ENCODE peak calls at places on chromosomes 1 and 21, in five cellular contexts. One of them, this sample, is unnamed.

GRCh38 chr1:200453544-200453905 is 43.7 kb upstream of the ZNF281 start:
- DNase-seq in HFF-Myc: no peak
- DNase-seq in transverse colon: no peak
- DNase-seq in A549: no peak
- DNase-seq in IMR-90: no peak
- DNase-seq in this sample: no peak

GRCh38 chr1:200856716-200857352 is 15.9 kb upstream of the GPR25 start:
- DNase-seq in HFF-Myc: no peak
- DNase-seq in transverse colon: no peak
- DNase-seq in A549: no peak
- DNase-seq in IMR-90: peak; percentile 66
- DNase-seq in this sample: no peak

GRCh38 chr1:203268901-203269653 is 36.2 kb upstream of the BTG2 start:
- DNase-seq in HFF-Myc: no peak
- DNase-seq in transverse colon: no peak
- DNase-seq in A549: peak; percentile 84
- DNase-seq in IMR-90: peak; percentile 77
- DNase-seq in this sample: no peak

GRCh38 chr1:48864913-48865312 is 88.2 kb upstream of the BEND5 start:
- DNase-seq in HFF-Myc: no peak
- DNase-seq in transverse colon: no peak
- DNase-seq in A549: no peak
- DNase-seq in IMR-90: no peak
- DNase-seq in this sample: no peak

GRCh38 chr1:8702121-8702520 is 115.3 kb downstream of the RERE start:
- DNase-seq in HFF-Myc: no peak
- DNase-seq in transverse colon: peak; percentile 57
- DNase-seq in A549: peak; percentile 58
- DNase-seq in IMR-90: no peak
- DNase-seq in this sample: no peak

GRCh38 chr1:17870679-17871078 is 115.5 kb downstream of the ACTL8 start:
- DNase-seq in HFF-Myc: no peak
- DNase-seq in transverse colon: no peak
- DNase-seq in A549: no peak
- DNase-seq in IMR-90: no peak
- DNase-seq in this sample: no peak

GRCh38 chr1:75310067-75310466 is 175.9 kb downstream of the LHX8 start:
- DNase-seq in HFF-Myc: no peak
- DNase-seq in transverse colon: no peak
- DNase-seq in A549: no peak
- DNase-seq in IMR-90: no peak
- DNase-seq in this sample: no peak

GRCh38 chr1:200180821-200181220 is 153.3 kb downstream of the NR5A2 start:
- DNase-seq in HFF-Myc: peak; percentile 39
- DNase-seq in transverse colon: no peak
- DNase-seq in A549: peak; percentile 78
- DNase-seq in IMR-90: peak; percentile 59
- DNase-seq in this sample: no peak

GRCh38 chr1:178174539-178174938 is 80.6 kb downstream of the RASAL2 start:
- DNase-seq in HFF-Myc: no peak
- DNase-seq in transverse colon: no peak
- DNase-seq in A549: no peak
- DNase-seq in IMR-90: no peak
- DNase-seq in this sample: no peak

GRCh38 chr1:15173863-15174614 is 20.5 kb downstream of the TMEM51 start:
- DNase-seq in HFF-Myc: no peak
- DNase-seq in transverse colon: peak; percentile 62
- DNase-seq in A549: no peak
- DNase-seq in IMR-90: no peak
- DNase-seq in this sample: no peak

GRCh38 chr1:153533689-153534201 is 2.0 kb downstream of the S100A6 start:
- DNase-seq in HFF-Myc: peak; percentile 88
- DNase-seq in transverse colon: peak; percentile 54
- DNase-seq in A549: peak; percentile 82
- DNase-seq in IMR-90: peak; percentile 93
- DNase-seq in this sample: peak; percentile 81

GRCh38 chr1:247415423-247416361 is at the start of gene NLRP3:
- DNase-seq in HFF-Myc: no peak
- DNase-seq in transverse colon: peak; percentile 34
- DNase-seq in A549: no peak
- DNase-seq in IMR-90: no peak
- DNase-seq in this sample: peak; percentile 41

GRCh38 chr1:245155186-245156040 is 628 bp downstream of the KIF26B start:
- DNase-seq in HFF-Myc: no peak
- DNase-seq in transverse colon: no peak
- DNase-seq in A549: peak; percentile 32
- DNase-seq in IMR-90: peak; percentile 15
- DNase-seq in this sample: no peak

GRCh38 chr1:206896261-206896660 is 982 bp upstream of the IL24 start:
- DNase-seq in HFF-Myc: no peak
- DNase-seq in transverse colon: no peak
- DNase-seq in A549: no peak
- DNase-seq in IMR-90: no peak
- DNase-seq in this sample: no peak

GRCh38 chr1:206895837-206896242 is 1.4 kb upstream of the IL24 start:
- DNase-seq in HFF-Myc: peak; percentile 93
- DNase-seq in transverse colon: no peak
- DNase-seq in A549: peak; percentile 88
- DNase-seq in IMR-90: peak; percentile 68
- DNase-seq in this sample: no peak

GRCh38 chr1:206898909-206899431 is 1.7 kb downstream of the IL24 start:
- DNase-seq in HFF-Myc: no peak
- DNase-seq in transverse colon: no peak
- DNase-seq in A549: no peak
- DNase-seq in IMR-90: no peak
- DNase-seq in this sample: no peak

GRCh38 chr1:206898089-206898908 is 1.1 kb downstream of the IL24 start:
- DNase-seq in HFF-Myc: no peak
- DNase-seq in transverse colon: no peak
- DNase-seq in A549: peak; percentile 35
- DNase-seq in IMR-90: peak; percentile 71
- DNase-seq in this sample: no peak

GRCh38 chr1:206897175-206897574 is at the start of gene IL24:
- DNase-seq in HFF-Myc: no peak
- DNase-seq in transverse colon: no peak
- DNase-seq in A549: no peak
- DNase-seq in IMR-90: no peak
- DNase-seq in this sample: no peak
- TF ChIP-seq CTCF in HFF-Myc: no peak
- TF ChIP-seq CTCF in transverse colon: no peak
- TF ChIP-seq CTCF in A549: no peak
- TF ChIP-seq CTCF in IMR-90: no peak
- TF ChIP-seq CTCF in this sample: no peak

GRCh38 chr1:28244549-28245251 is 8.8 kb downstream of the ATP5IF1 start:
- DNase-seq in HFF-Myc: no peak
- DNase-seq in transverse colon: peak; percentile 36
- DNase-seq in A549: no peak
- DNase-seq in IMR-90: no peak
- DNase-seq in this sample: no peak

GRCh38 chr1:28247603-28248272 is 11.6 kb upstream of the SESN2 start:
- DNase-seq in HFF-Myc: no peak
- DNase-seq in transverse colon: peak; percentile 21
- DNase-seq in A549: no peak
- DNase-seq in IMR-90: no peak
- DNase-seq in this sample: no peak

GRCh38 chr1:28248273-28249012 is 10.9 kb upstream of the SESN2 start:
- DNase-seq in HFF-Myc: peak; percentile 68
- DNase-seq in transverse colon: peak; percentile 89
- DNase-seq in A549: peak; percentile 72
- DNase-seq in IMR-90: peak; percentile 80
- DNase-seq in this sample: no peak

GRCh38 chr1:28243685-28244439 is 7.9 kb downstream of the ATP5IF1 start:
- DNase-seq in HFF-Myc: no peak
- DNase-seq in transverse colon: peak; percentile 25
- DNase-seq in A549: no peak
- DNase-seq in IMR-90: no peak
- DNase-seq in this sample: no peak

GRCh38 chr1:28246427-28246832 is 10.5 kb downstream of the ATP5IF1 start:
- DNase-seq in HFF-Myc: no peak
- DNase-seq in transverse colon: peak; percentile 38
- DNase-seq in A549: no peak
- DNase-seq in IMR-90: peak; percentile 47
- DNase-seq in this sample: no peak
- H3K4me3 ChIP-seq in HFF-Myc: peak overlapping the region; percentile 51
- H3K4me3 ChIP-seq in transverse colon: peak overlapping the region; percentile 36
- H3K4me3 ChIP-seq in A549: peak overlapping the region; percentile 61
- H3K4me3 ChIP-seq in IMR-90: peak overlapping the region; percentile 63
- H3K4me3 ChIP-seq in this sample: peak overlapping the region; percentile 26

GRCh38 chr21:35533893-35534292 is 484.8 kb upstream of the RUNX1 start:
- DNase-seq in HFF-Myc: no peak
- DNase-seq in transverse colon: no peak
- DNase-seq in A549: no peak
- DNase-seq in IMR-90: no peak
- DNase-seq in this sample: no peak
- TF ChIP-seq CTCF in HFF-Myc: no peak
- TF ChIP-seq CTCF in transverse colon: no peak
- TF ChIP-seq CTCF in A549: no peak
- TF ChIP-seq CTCF in IMR-90: no peak
- TF ChIP-seq CTCF in this sample: no peak

GRCh38 chr1:10449731-10450130 is at the start of gene CORT:
- DNase-seq in HFF-Myc: no peak
- DNase-seq in transverse colon: no peak
- DNase-seq in A549: no peak
- DNase-seq in IMR-90: no peak
- DNase-seq in this sample: no peak

GRCh38 chr1:10446790-10447422 is 2.9 kb upstream of the CORT start:
- DNase-seq in HFF-Myc: no peak
- DNase-seq in transverse colon: no peak
- DNase-seq in A549: no peak
- DNase-seq in IMR-90: no peak
- DNase-seq in this sample: no peak

GRCh38 chr1:10450156-10450801 is 448 bp downstream of the CORT start:
- DNase-seq in HFF-Myc: no peak
- DNase-seq in transverse colon: no peak
- DNase-seq in A549: no peak
- DNase-seq in IMR-90: no peak
- DNase-seq in this sample: no peak

GRCh38 chr1:10444248-10444647 is 5.6 kb upstream of the CORT start:
- DNase-seq in HFF-Myc: no peak
- DNase-seq in transverse colon: no peak
- DNase-seq in A549: no peak
- DNase-seq in IMR-90: no peak
- DNase-seq in this sample: no peak

DNA sequence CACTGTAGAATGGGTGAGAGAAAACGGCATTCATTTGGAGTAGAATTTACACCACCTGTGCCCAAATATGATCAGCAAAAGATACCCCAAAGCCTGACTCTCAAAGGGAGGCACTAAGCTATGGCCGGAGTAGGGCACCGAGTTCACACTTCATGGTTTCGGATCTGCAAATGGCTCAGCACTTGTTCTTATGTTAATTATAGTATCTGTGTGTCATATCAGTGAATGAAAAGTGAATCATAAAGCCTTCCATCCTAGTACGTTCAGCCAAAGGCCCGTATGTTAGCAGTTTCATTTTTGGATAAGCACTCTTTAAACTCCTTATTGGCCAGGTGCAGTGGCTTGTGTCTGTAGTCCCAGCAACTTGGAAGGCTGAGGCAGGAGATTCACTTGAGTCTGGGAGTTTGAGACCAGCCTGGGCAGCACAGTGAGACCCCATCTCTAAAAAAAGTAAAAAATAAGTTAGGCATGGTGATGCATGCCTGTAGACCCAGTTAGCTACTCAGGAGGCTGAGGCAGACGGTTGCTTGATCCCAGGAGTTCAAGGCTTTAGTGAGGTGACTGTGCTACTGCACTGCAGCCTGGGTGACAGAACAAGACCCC is 4.9 kb upstream of the CORT start:
- DNase-seq in HFF-Myc: no peak
- DNase-seq in transverse colon: no peak
- DNase-seq in A549: no peak
- DNase-seq in IMR-90: no peak
- DNase-seq in this sample: no peak
- H3K4me3 ChIP-seq in HFF-Myc: no peak overlapping the region
- H3K4me3 ChIP-seq in transverse colon: no peak overlapping the region
- H3K4me3 ChIP-seq in A549: no peak overlapping the region
- H3K4me3 ChIP-seq in IMR-90: no peak overlapping the region
- H3K4me3 ChIP-seq in this sample: no peak overlapping the region

This sample was measured in kidney epithelial cell.